ENCODE peak calls at places on chromosomes 16 and 17, in ten cellular contexts. One of them, this sample, is unnamed.

GRCh38 chr17:65694601-65695000 is 133.2 kb upstream of the AXIN2 start:
- DNase-seq in AG09309: no peak
- DNase-seq in HepG2: no peak
- DNase-seq in SK-N-SH: no peak
- DNase-seq in IMR-90: no peak
- DNase-seq in esophagus muscularis mucosa: no peak
- DNase-seq in endothelial cell of umbilical vein: no peak
- DNase-seq in HFF-Myc: no peak
- DNase-seq in transverse colon: no peak
- DNase-seq in cardiac fibroblast: no peak
- DNase-seq in this sample: no peak

GRCh38 chr17:40331743-40332641 is 23.0 kb downstream of the RARA start:
- DNase-seq in SK-N-SH: peak
- DNase-seq in cardiac fibroblast: peak
- DNase-seq in endothelial cell of umbilical vein: peak
- DNase-seq in esophagus muscularis mucosa: no peak
- DNase-seq in IMR-90: no peak
- DNase-seq in HFF-Myc: no peak
- DNase-seq in transverse colon: peak
- DNase-seq in HepG2: no peak
- DNase-seq in AG09309: no peak
- DNase-seq in this sample: no peak

GRCh38 chr17:77141846-77142449 is 1.2 kb downstream of the SEC14L1 start:
- DNase-seq in endothelial cell of umbilical vein: no peak
- DNase-seq in cardiac fibroblast: no peak
- DNase-seq in HFF-Myc: no peak
- DNase-seq in transverse colon: no peak
- DNase-seq in esophagus muscularis mucosa: no peak
- DNase-seq in HepG2: no peak
- DNase-seq in SK-N-SH: no peak
- DNase-seq in AG09309: no peak
- DNase-seq in IMR-90: no peak
- DNase-seq in this sample: peak

GRCh38 chr16:74169687-74170522 is 126.7 kb upstream of the PSMD7 start:
- DNase-seq in IMR-90: peak
- DNase-seq in AG09309: no peak
- DNase-seq in transverse colon: no peak
- DNase-seq in cardiac fibroblast: peak
- DNase-seq in esophagus muscularis mucosa: no peak
- DNase-seq in HepG2: no peak
- DNase-seq in HFF-Myc: peak
- DNase-seq in SK-N-SH: no peak
- DNase-seq in endothelial cell of umbilical vein: peak
- DNase-seq in this sample: no peak

GRCh38 chr16:87549627-87550509 is 52.4 kb upstream of the JPH3 start:
- DNase-seq in HFF-Myc: no peak
- DNase-seq in cardiac fibroblast: no peak
- DNase-seq in transverse colon: no peak
- DNase-seq in esophagus muscularis mucosa: no peak
- DNase-seq in AG09309: no peak
- DNase-seq in HepG2: no peak
- DNase-seq in endothelial cell of umbilical vein: no peak
- DNase-seq in IMR-90: no peak
- DNase-seq in SK-N-SH: no peak
- DNase-seq in this sample: no peak

GRCh38 chr17:63775420-63775819 is 1.4 kb downstream of the DDX42 start:
- DNase-seq in endothelial cell of umbilical vein: peak
- DNase-seq in IMR-90: no peak
- DNase-seq in SK-N-SH: peak
- DNase-seq in HepG2: no peak
- DNase-seq in transverse colon: no peak
- DNase-seq in AG09309: no peak
- DNase-seq in HFF-Myc: no peak
- DNase-seq in cardiac fibroblast: peak
- DNase-seq in esophagus muscularis mucosa: no peak
- DNase-seq in this sample: peak

GRCh38 chr17:78359216-78359935 is 501 bp downstream of the SOCS3 start:
- DNase-seq in esophagus muscularis mucosa: no peak
- DNase-seq in AG09309: no peak
- DNase-seq in cardiac fibroblast: peak
- DNase-seq in HepG2: no peak
- DNase-seq in IMR-90: no peak
- DNase-seq in endothelial cell of umbilical vein: peak
- DNase-seq in HFF-Myc: no peak
- DNase-seq in SK-N-SH: peak
- DNase-seq in transverse colon: no peak
- DNase-seq in this sample: no peak

GRCh38 chr17:79106958-79107357 is 32.3 kb downstream of the ENGASE start:
- DNase-seq in AG09309: no peak
- DNase-seq in transverse colon: no peak
- DNase-seq in cardiac fibroblast: no peak
- DNase-seq in esophagus muscularis mucosa: no peak
- DNase-seq in HepG2: no peak
- DNase-seq in endothelial cell of umbilical vein: no peak
- DNase-seq in HFF-Myc: no peak
- DNase-seq in IMR-90: no peak
- DNase-seq in SK-N-SH: no peak
- DNase-seq in this sample: no peak

GRCh38 chr17:43449470-43450202 is 34.1 kb upstream of the DHX8 start:
- DNase-seq in transverse colon: no peak
- DNase-seq in cardiac fibroblast: no peak
- DNase-seq in SK-N-SH: no peak
- DNase-seq in IMR-90: no peak
- DNase-seq in esophagus muscularis mucosa: no peak
- DNase-seq in HepG2: peak
- DNase-seq in HFF-Myc: no peak
- DNase-seq in endothelial cell of umbilical vein: no peak
- DNase-seq in AG09309: no peak
- DNase-seq in this sample: peak

GRCh38 chr17:56744721-56745120 is 89.0 kb downstream of the C17orf67 start:
- DNase-seq in AG09309: no peak
- DNase-seq in transverse colon: no peak
- DNase-seq in esophagus muscularis mucosa: no peak
- DNase-seq in endothelial cell of umbilical vein: no peak
- DNase-seq in cardiac fibroblast: peak
- DNase-seq in SK-N-SH: no peak
- DNase-seq in HepG2: no peak
- DNase-seq in IMR-90: no peak
- DNase-seq in HFF-Myc: no peak
- DNase-seq in this sample: no peak

GRCh38 chr17:54932711-54933110 is 32.1 kb downstream of the TOM1L1 start:
- DNase-seq in AG09309: no peak
- DNase-seq in HFF-Myc: no peak
- DNase-seq in SK-N-SH: no peak
- DNase-seq in esophagus muscularis mucosa: no peak
- DNase-seq in transverse colon: no peak
- DNase-seq in endothelial cell of umbilical vein: no peak
- DNase-seq in IMR-90: peak
- DNase-seq in HepG2: no peak
- DNase-seq in cardiac fibroblast: no peak
- DNase-seq in this sample: no peak

GRCh38 chr16:69443809-69444611 is 19.6 kb downstream of the CYB5B start:
- DNase-seq in esophagus muscularis mucosa: no peak
- DNase-seq in endothelial cell of umbilical vein: peak
- DNase-seq in HFF-Myc: no peak
- DNase-seq in HepG2: no peak
- DNase-seq in SK-N-SH: peak
- DNase-seq in cardiac fibroblast: peak
- DNase-seq in AG09309: no peak
- DNase-seq in transverse colon: peak
- DNase-seq in IMR-90: peak
- DNase-seq in this sample: peak

GRCh38 chr16:53435066-53435688 is 906 bp downstream of the RBL2 start:
- DNase-seq in HepG2: peak
- DNase-seq in transverse colon: peak
- DNase-seq in endothelial cell of umbilical vein: peak
- DNase-seq in esophagus muscularis mucosa: peak
- DNase-seq in IMR-90: peak
- DNase-seq in SK-N-SH: peak
- DNase-seq in HFF-Myc: peak
- DNase-seq in cardiac fibroblast: peak
- DNase-seq in AG09309: peak
- DNase-seq in this sample: peak

GRCh38 chr16:2715519-2715918 is 4.5 kb downstream of the PRSS27 start:
- DNase-seq in endothelial cell of umbilical vein: peak
- DNase-seq in HFF-Myc: no peak
- DNase-seq in SK-N-SH: no peak
- DNase-seq in HepG2: no peak
- DNase-seq in IMR-90: peak
- DNase-seq in esophagus muscularis mucosa: no peak
- DNase-seq in cardiac fibroblast: peak
- DNase-seq in transverse colon: peak
- DNase-seq in AG09309: no peak
- DNase-seq in this sample: peak

GRCh38 chr17:6429266-6429665 is 5.7 kb downstream of the AIPL1 start:
- DNase-seq in SK-N-SH: no peak
- DNase-seq in transverse colon: no peak
- DNase-seq in IMR-90: no peak
- DNase-seq in AG09309: no peak
- DNase-seq in cardiac fibroblast: no peak
- DNase-seq in HepG2: no peak
- DNase-seq in esophagus muscularis mucosa: no peak
- DNase-seq in HFF-Myc: no peak
- DNase-seq in endothelial cell of umbilical vein: no peak
- DNase-seq in this sample: no peak

GRCh38 chr17:5516060-5516792 is 29.9 kb downstream of the MIS12 start:
- DNase-seq in IMR-90: peak
- DNase-seq in transverse colon: no peak
- DNase-seq in HepG2: peak
- DNase-seq in cardiac fibroblast: peak
- DNase-seq in AG09309: peak
- DNase-seq in SK-N-SH: no peak
- DNase-seq in esophagus muscularis mucosa: no peak
- DNase-seq in HFF-Myc: peak
- DNase-seq in endothelial cell of umbilical vein: peak
- DNase-seq in this sample: peak

GRCh38 chr16:62869837-62870236 is 833.6 kb upstream of the CDH8 start:
- DNase-seq in AG09309: no peak
- DNase-seq in HepG2: no peak
- DNase-seq in endothelial cell of umbilical vein: no peak
- DNase-seq in transverse colon: no peak
- DNase-seq in HFF-Myc: no peak
- DNase-seq in cardiac fibroblast: no peak
- DNase-seq in esophagus muscularis mucosa: no peak
- DNase-seq in IMR-90: no peak
- DNase-seq in SK-N-SH: no peak
- DNase-seq in this sample: no peak

GRCh38 chr16:188674-189073 is 8.4 kb downstream of the HBQ1 start:
- DNase-seq in IMR-90: no peak
- DNase-seq in HepG2: peak
- DNase-seq in cardiac fibroblast: no peak
- DNase-seq in endothelial cell of umbilical vein: no peak
- DNase-seq in transverse colon: no peak
- DNase-seq in esophagus muscularis mucosa: no peak
- DNase-seq in SK-N-SH: peak
- DNase-seq in HFF-Myc: no peak
- DNase-seq in AG09309: no peak
- DNase-seq in this sample: no peak
- TF ChIP-seq CTCF in IMR-90: no peak
- TF ChIP-seq CTCF in HepG2: peak
- TF ChIP-seq CTCF in cardiac fibroblast: no peak
- TF ChIP-seq CTCF in endothelial cell of umbilical vein: peak
- TF ChIP-seq CTCF in transverse colon: no peak
- TF ChIP-seq CTCF in esophagus muscularis mucosa: no peak
- TF ChIP-seq CTCF in SK-N-SH: peak
- TF ChIP-seq CTCF in HFF-Myc: no peak
- TF ChIP-seq CTCF in AG09309: no peak
- TF ChIP-seq CTCF in this sample: peak

GRCh38 chr17:66975614-66976378 is 11.3 kb downstream of the CACNG4 start:
- DNase-seq in AG09309: no peak
- DNase-seq in IMR-90: no peak
- DNase-seq in endothelial cell of umbilical vein: no peak
- DNase-seq in cardiac fibroblast: no peak
- DNase-seq in HFF-Myc: no peak
- DNase-seq in esophagus muscularis mucosa: no peak
- DNase-seq in SK-N-SH: no peak
- DNase-seq in HepG2: peak
- DNase-seq in transverse colon: no peak
- DNase-seq in this sample: peak
- TF ChIP-seq CTCF in AG09309: no peak
- TF ChIP-seq CTCF in IMR-90: peak
- TF ChIP-seq CTCF in endothelial cell of umbilical vein: no peak
- TF ChIP-seq CTCF in cardiac fibroblast: no peak
- TF ChIP-seq CTCF in HFF-Myc: peak
- TF ChIP-seq CTCF in esophagus muscularis mucosa: peak
- TF ChIP-seq CTCF in SK-N-SH: peak
- TF ChIP-seq CTCF in HepG2: peak
- TF ChIP-seq CTCF in transverse colon: no peak
- TF ChIP-seq CTCF in this sample: peak

GRCh38 chr16:647173-647902 is 1.8 kb upstream of the WDR90 start:
- DNase-seq in HFF-Myc: no peak
- DNase-seq in SK-N-SH: no peak
- DNase-seq in IMR-90: no peak
- DNase-seq in AG09309: no peak
- DNase-seq in cardiac fibroblast: no peak
- DNase-seq in esophagus muscularis mucosa: no peak
- DNase-seq in transverse colon: peak
- DNase-seq in HepG2: no peak
- DNase-seq in endothelial cell of umbilical vein: no peak
- DNase-seq in this sample: no peak

GRCh38 chr16:649646-650045 is 481 bp downstream of the WDR90 start:
- DNase-seq in AG09309: no peak
- DNase-seq in IMR-90: no peak
- DNase-seq in esophagus muscularis mucosa: no peak
- DNase-seq in HepG2: no peak
- DNase-seq in cardiac fibroblast: no peak
- DNase-seq in SK-N-SH: peak
- DNase-seq in HFF-Myc: no peak
- DNase-seq in endothelial cell of umbilical vein: no peak
- DNase-seq in transverse colon: no peak
- DNase-seq in this sample: no peak

GRCh38 chr16:646679-647172 is 2.4 kb upstream of the WDR90 start:
- DNase-seq in IMR-90: no peak
- DNase-seq in transverse colon: no peak
- DNase-seq in cardiac fibroblast: no peak
- DNase-seq in AG09309: no peak
- DNase-seq in esophagus muscularis mucosa: no peak
- DNase-seq in HepG2: no peak
- DNase-seq in HFF-Myc: no peak
- DNase-seq in SK-N-SH: no peak
- DNase-seq in endothelial cell of umbilical vein: no peak
- DNase-seq in this sample: no peak

GRCh38 chr16:648786-649589 is at the start of gene WDR90:
- DNase-seq in HFF-Myc: peak
- DNase-seq in esophagus muscularis mucosa: peak
- DNase-seq in cardiac fibroblast: peak
- DNase-seq in transverse colon: peak
- DNase-seq in SK-N-SH: peak
- DNase-seq in IMR-90: peak
- DNase-seq in endothelial cell of umbilical vein: peak
- DNase-seq in HepG2: peak
- DNase-seq in AG09309: peak
- DNase-seq in this sample: peak

GRCh38 chr16:648071-648785 is 937 bp upstream of the WDR90 start:
- DNase-seq in cardiac fibroblast: peak
- DNase-seq in SK-N-SH: peak
- DNase-seq in HFF-Myc: no peak
- DNase-seq in transverse colon: peak
- DNase-seq in esophagus muscularis mucosa: no peak
- DNase-seq in AG09309: no peak
- DNase-seq in IMR-90: no peak
- DNase-seq in endothelial cell of umbilical vein: no peak
- DNase-seq in HepG2: peak
- DNase-seq in this sample: peak
- TF ChIP-seq CTCF in cardiac fibroblast: peak
- TF ChIP-seq CTCF in SK-N-SH: peak
- TF ChIP-seq CTCF in HFF-Myc: peak
- TF ChIP-seq CTCF in transverse colon: peak
- TF ChIP-seq CTCF in esophagus muscularis mucosa: peak
- TF ChIP-seq CTCF in AG09309: peak
- TF ChIP-seq CTCF in IMR-90: peak
- TF ChIP-seq CTCF in endothelial cell of umbilical vein: peak
- TF ChIP-seq CTCF in HepG2: peak
- TF ChIP-seq CTCF in this sample: peak

GRCh38 chr16:58515125-58515870 is at the start of gene SETD6:
- DNase-seq in esophagus muscularis mucosa: peak
- DNase-seq in endothelial cell of umbilical vein: peak
- DNase-seq in SK-N-SH: peak
- DNase-seq in AG09309: peak
- DNase-seq in HFF-Myc: peak
- DNase-seq in HepG2: peak
- DNase-seq in cardiac fibroblast: peak
- DNase-seq in IMR-90: peak
- DNase-seq in transverse colon: peak
- DNase-seq in this sample: peak
- TF ChIP-seq CTCF in esophagus muscularis mucosa: peak
- TF ChIP-seq CTCF in endothelial cell of umbilical vein: peak
- TF ChIP-seq CTCF in SK-N-SH: no peak
- TF ChIP-seq CTCF in AG09309: no peak
- TF ChIP-seq CTCF in HFF-Myc: no peak
- TF ChIP-seq CTCF in HepG2: peak
- TF ChIP-seq CTCF in cardiac fibroblast: peak
- TF ChIP-seq CTCF in IMR-90: peak
- TF ChIP-seq CTCF in transverse colon: no peak
- TF ChIP-seq CTCF in this sample: peak